ENCODE peak calls at places on chromosomes 11 and 22, in seven cellular contexts. L is amniotic epithelial cell; T is SK-N-SH; N is activated CD4-positive, CD25-positive, alpha-beta regulatory T cell; E is Caki2; W is fibroblast of the aortic adventitia; H is HT1080. U is an unnamed sample.

GRCh38 chr11:48003926-48004325 is 23.6 kb downstream of the PTPRJ start:
- DNase-seq in T (no peak), W (no peak), N (no peak), E (no peak), H (no peak), L (no peak), U (no peak)

GRCh38 chr22:41842996-41843970 is 10.4 kb downstream of the SREBF2 start:
- DNase-seq in W (no peak), N (no peak), L (no peak), H (no peak), E (no peak), T (no peak), U (no peak)

GRCh38 chr11:65003282-65003681 is 6.5 kb upstream of the BATF2 start:
- DNase-seq in L (peak; percentile 54), T (no peak), W (peak; percentile 52), N (no peak), H (no peak), E (no peak), U (no peak)

GRCh38 chr11:131688056-131688693 is 317.8 kb downstream of the NTM start:
- DNase-seq in T (peak; percentile 96), H (peak; percentile 71), W (peak; percentile 48), E (no peak), N (no peak), L (peak; percentile 7), U (no peak)

GRCh38 chr11:12971955-12972354 is 37.2 kb upstream of the RASSF10 start:
- DNase-seq in L (no peak), N (no peak), H (no peak), E (no peak), W (no peak), T (no peak), U (no peak)

GRCh38 chr11:76629133-76629852 is 41.3 kb downstream of the LRRC32 start:
- DNase-seq in T (no peak), N (peak; percentile 22), H (no peak), L (peak; percentile 87), W (peak; percentile 76), E (no peak), U (no peak)

GRCh38 chr11:35077709-35078695 is 61.0 kb upstream of the CD44 start:
- DNase-seq in H (peak; percentile 92), N (no peak), L (peak; percentile 27), T (no peak), W (peak; percentile 56), E (peak; percentile 81), U (peak; percentile 71)

GRCh38 chr11:86958259-86958658 is 3.1 kb upstream of the FZD4 start:
- DNase-seq in T (no peak), W (no peak), N (no peak), E (no peak), L (no peak), H (no peak), U (no peak)

GRCh38 chr11:104154296-104154695 is 9.7 kb downstream of the PDGFD start:
- DNase-seq in T (no peak), W (no peak), E (no peak), L (no peak), N (no peak), H (no peak), U (no peak)

GRCh38 chr22:29947410-29948387 is 64.7 kb downstream of the MTMR3 start:
- DNase-seq in T (peak; percentile 12), L (peak; percentile 19), N (no peak), H (peak; percentile 4), W (peak; percentile 70), E (no peak), U (no peak)

GRCh38 chr11:117914398-117914761 is 14.8 kb downstream of the TMPRSS13 start:
- DNase-seq in N (no peak), H (no peak), E (no peak), T (no peak), L (no peak), W (no peak), U (no peak)

GRCh38 chr11:19713221-19714092 is 820 bp downstream of the NAV2 start:
- DNase-seq in L (no peak), N (no peak), H (peak; percentile 22), W (no peak), T (peak; percentile 34), E (peak; percentile 26), U (no peak)

GRCh38 chr11:14698771-14699170 is 55.2 kb downstream of the PDE3B start:
- DNase-seq in N (no peak), W (no peak), E (no peak), H (no peak), L (no peak), T (no peak), U (no peak)

GRCh38 chr11:117860139-117860538 is 16.3 kb downstream of the FXYD6 start:
- DNase-seq in N (no peak), T (no peak), W (no peak), H (no peak), E (no peak), L (no peak), U (no peak)

GRCh38 chr11:69439651-69440464 is 41.6 kb upstream of the LINC01488 start:
- DNase-seq in T (no peak), E (no peak), W (no peak), N (no peak), L (no peak), H (no peak), U (no peak)

GRCh38 chr11:76234704-76235232 is 28.5 kb upstream of the WNT11 start:
- DNase-seq in E (no peak), W (no peak), T (no peak), L (peak; percentile 63), N (no peak), H (no peak), U (no peak)

GRCh38 chr22:22076361-22076760 is 93.8 kb upstream of the TOP3B start:
- DNase-seq in E (peak; percentile 8), H (no peak), T (peak; percentile 36), W (no peak), N (no peak), L (peak; percentile 21), U (no peak)

GRCh38 chr11:15107730-15108515 is 6.8 kb upstream of the INSC start:
- DNase-seq in H (peak; percentile 77), E (no peak), L (no peak), W (no peak), T (no peak), N (no peak), U (no peak)

GRCh38 chr11:122808494-122808893 is 29.8 kb upstream of the CRTAM start:
- DNase-seq in T (no peak), E (no peak), N (no peak), L (peak; percentile 81), H (no peak), W (peak; percentile 38), U (no peak)

GRCh38 chr22:36198936-36199616 is 2.5 kb downstream of the APOL4 start:
- DNase-seq in L (no peak), N (no peak), T (no peak), E (peak; percentile 4), H (no peak), W (no peak), U (no peak)

GRCh38 chr22:46416537-46417267 is 81.2 kb downstream of the TRMU start:
- DNase-seq in T (no peak), L (peak; percentile 6), N (no peak), W (peak; percentile 76), H (no peak), E (peak; percentile 93), U (no peak)

U was measured in Panc1.